ENCODE peak calls at places on chromosomes 1 and 21, in four cellular contexts. J, M, Q and F are unnamed samples.

GRCh38 chr1:4597020-4597419 is 57.4 kb upstream of the AJAP1 start:
- DNase-seq in J (no peak), M (no peak), Q (no peak), F (no peak)

GRCh38 chr1:12438349-12438924 is 179.6 kb downstream of the DHRS3 start:
- DNase-seq in J (no peak), M (peak), Q (no peak), F (no peak)

GRCh38 chr1:13549021-13549420 is 34.6 kb upstream of the PDPN start:
- DNase-seq in J (no peak), M (no peak), Q (no peak), F (no peak)

GRCh38 chr1:26696645-26697440 is 1.0 kb downstream of the ARID1A start:
- DNase-seq in J (peak), M (no peak), Q (no peak), F (peak)

GRCh38 chr1:113451710-113452109 is 61.4 kb downstream of the MAGI3 start:
- DNase-seq in J (no peak), M (no peak), Q (no peak), F (no peak)

GRCh38 chr1:182709225-182709764 is 24.9 kb upstream of the RGS8 start:
- DNase-seq in J (no peak), M (no peak), Q (no peak), F (no peak)

GRCh38 chr1:216910081-216910840 is 187.0 kb upstream of the ESRRG start:
- DNase-seq in J (no peak), M (no peak), Q (no peak), F (no peak)

GRCh38 chr1:234845097-234845660 is 235.2 kb upstream of the IRF2BP2 start:
- DNase-seq in J (no peak), M (peak), Q (no peak), F (no peak)

GRCh38 chr21:44337941-44338895 is 972 bp downstream of the CFAP410 start:
- DNase-seq in J (peak), M (no peak), Q (peak), F (peak)

GRCh38 chr1:58699011-58699762 is 675 bp downstream of the MYSM1 start:
- DNase-seq in J (no peak), M (no peak), Q (no peak), F (peak)

GRCh38 chr21:40146201-40146890 is 279.1 kb downstream of the PCP4 start:
- DNase-seq in J (no peak), M (no peak), Q (no peak), F (no peak)

GRCh38 chr1:14945132-14946010 is 208.2 kb upstream of the TMEM51 start:
- DNase-seq in J (peak), M (no peak), Q (no peak), F (no peak)

GRCh38 chr1:3393987-3394920 is 60.2 kb upstream of the ARHGEF16 start:
- DNase-seq in J (no peak), M (no peak), Q (no peak), F (no peak)

GRCh38 chr21:42113926-42114409 is 42.9 kb downstream of the UMODL1 start:
- DNase-seq in J (no peak), M (no peak), Q (peak), F (no peak)

GRCh38 chr1:51661081-51661518 is 44.2 kb downstream of the OSBPL9 start:
- DNase-seq in J (no peak), M (no peak), Q (no peak), F (no peak)

GRCh38 chr1:58862728-58863385 is 79.0 kb upstream of the JUN start:
- DNase-seq in J (no peak), M (no peak), Q (no peak), F (no peak)

GRCh38 chr1:150621497-150622113 is 7.8 kb downstream of the ENSA start:
- DNase-seq in J (peak), M (no peak), Q (peak), F (peak)

GRCh38 chr1:12472798-12473551 is 145.0 kb downstream of the DHRS3 start:
- DNase-seq in J (no peak), M (no peak), Q (no peak), F (peak)

GRCh38 chr21:42061866-42062542 is 9.1 kb upstream of the UMODL1 start:
- DNase-seq in J (no peak), M (no peak), Q (no peak), F (no peak)

GRCh38 chr1:170388489-170388888 is 143.5 kb upstream of the GORAB start:
- DNase-seq in J (no peak), M (no peak), Q (no peak), F (no peak)

GRCh38 chr1:53265581-53265980 is 27.3 kb upstream of the MAGOH start:
- DNase-seq in J (no peak), M (no peak), Q (no peak), F (no peak)

GRCh38 chr1:110135268-110136065 is 14.8 kb upstream of the SLC6A17 start:
- DNase-seq in J (no peak), M (no peak), Q (no peak), F (no peak)

GRCh38 chr1:56578963-56579875 is at the start of gene PLPP3:
- DNase-seq in J (peak), M (no peak), Q (peak), F (peak)

GRCh38 chr1:41416552-41417334 is 55.5 kb downstream of the FOXO6 start:
- DNase-seq in J (peak), M (peak), Q (peak), F (peak)

GRCh38 chr1:110425611-110426152 is 18.2 kb upstream of the LAMTOR5 start:
- DNase-seq in J (no peak), M (no peak), Q (no peak), F (no peak)

GRCh38 chr1:51231121-51231520 is 5.0 kb upstream of the RNF11 start:
- DNase-seq in J (no peak), M (no peak), Q (no peak), F (no peak)

GRCh38 chr1:88979054-88979748 is 13.2 kb downstream of the KYAT3 start:
- DNase-seq in J (no peak), M (no peak), Q (no peak), F (no peak)

GRCh38 chr1:212504171-212504803 is 71.6 kb downstream of the NENF start:
- DNase-seq in J (no peak), M (no peak), Q (no peak), F (no peak)

GRCh38 chr1:15956150-15956549 is 19.8 kb downstream of the ZBTB17 start:
- DNase-seq in J (no peak), M (no peak), Q (no peak), F (no peak)

DNA sequence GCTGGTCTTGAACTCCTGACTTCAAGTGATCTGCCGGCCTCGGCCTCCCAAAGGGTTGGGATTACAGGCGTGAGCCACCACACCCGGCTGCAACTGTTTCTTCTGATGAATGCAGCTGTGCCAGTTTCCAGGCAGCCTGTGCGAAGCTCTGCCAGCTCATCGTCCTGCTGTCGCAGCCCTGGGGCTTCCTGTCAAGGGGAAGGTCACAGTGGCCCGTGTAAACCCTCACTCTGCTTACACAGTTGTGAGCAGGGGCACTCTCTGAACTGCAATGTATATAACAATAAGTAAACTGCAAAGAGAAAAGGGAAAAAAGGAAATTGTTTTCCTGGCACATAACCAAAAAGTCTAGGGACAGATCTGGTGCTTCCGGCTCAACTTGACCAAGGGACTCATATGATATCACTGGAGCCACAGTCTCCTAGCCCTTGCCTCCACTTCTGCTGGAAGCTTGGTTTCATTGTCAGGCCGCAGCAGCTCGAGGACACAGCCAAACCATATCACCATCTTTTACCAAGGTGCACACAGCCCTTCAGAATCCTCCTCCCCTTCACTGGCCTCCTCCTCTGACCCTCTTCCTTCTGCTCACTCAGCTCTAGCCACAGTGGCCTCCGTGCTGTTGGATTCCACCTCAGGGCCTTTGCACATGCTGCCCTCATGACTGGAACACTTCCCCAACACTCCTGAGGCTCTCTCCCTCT is 22.8 kb upstream of the LBR start:
- DNase-seq in J (no peak), M (no peak), Q (peak), F (no peak)
- TF ChIP-seq CREM in J (no peak), M (no peak), Q (no peak), F (no peak)

DNA sequence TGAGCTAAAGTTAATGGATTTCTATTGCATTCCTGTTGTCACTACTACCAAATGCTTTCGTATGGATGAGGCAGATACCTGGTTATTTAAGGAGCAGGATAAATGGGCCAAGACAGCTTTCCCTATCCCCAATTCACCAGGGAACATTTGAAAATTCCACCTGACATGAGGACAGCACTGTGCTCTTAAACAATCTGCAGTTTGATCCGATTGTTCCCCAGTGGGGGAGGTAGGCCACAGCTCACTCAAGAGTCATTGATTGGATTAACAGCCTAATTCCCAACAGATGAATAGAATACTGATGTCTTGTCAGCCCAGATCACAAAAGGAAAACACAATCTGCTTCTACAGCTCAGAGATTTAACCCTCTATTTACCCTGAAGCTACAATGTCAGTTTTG is 123.9 kb downstream of the LHX4 start:
- DNase-seq in J (no peak), M (no peak), Q (no peak), F (no peak)
- TF ChIP-seq CREM in J (no peak), M (no peak), Q (no peak), F (no peak)

DNA sequence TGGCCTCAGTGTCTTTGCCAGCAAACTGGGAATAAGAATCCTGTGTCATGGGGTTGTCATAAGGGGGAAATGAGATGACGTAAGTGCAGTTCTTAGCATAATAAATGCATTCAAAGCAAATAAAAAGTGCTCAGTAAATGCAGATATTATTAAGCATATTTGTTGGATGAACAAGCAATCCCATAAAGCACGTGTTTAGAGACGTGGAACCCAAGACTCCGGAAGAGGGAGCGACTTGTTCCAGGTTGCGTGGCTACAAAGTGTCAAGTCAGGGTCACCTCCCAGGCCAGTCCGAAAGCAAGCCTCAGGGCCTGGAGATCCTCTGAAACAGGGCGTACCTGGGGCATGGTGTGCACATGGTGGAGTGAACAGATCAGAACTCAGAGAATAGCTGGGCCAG is 58.0 kb upstream of the LAPTM5 start:
- DNase-seq in J (no peak), M (no peak), Q (no peak), F (no peak)
- TF ChIP-seq CREM in J (no peak), M (no peak), Q (no peak), F (no peak)

GRCh38 chr1:156652131-156652991 is 10.4 kb downstream of the BCAN start:
- DNase-seq in J (peak), M (no peak), Q (no peak), F (peak)
- TF ChIP-seq CREM in J (peak), M (no peak), Q (no peak), F (no peak)

GRCh38 chr1:223788746-223789415 is 56.9 kb downstream of the TP53BP2 start:
- DNase-seq in J (no peak), M (no peak), Q (no peak), F (peak)
- TF ChIP-seq CREM in J (no peak), M (no peak), Q (no peak), F (peak)

DNA sequence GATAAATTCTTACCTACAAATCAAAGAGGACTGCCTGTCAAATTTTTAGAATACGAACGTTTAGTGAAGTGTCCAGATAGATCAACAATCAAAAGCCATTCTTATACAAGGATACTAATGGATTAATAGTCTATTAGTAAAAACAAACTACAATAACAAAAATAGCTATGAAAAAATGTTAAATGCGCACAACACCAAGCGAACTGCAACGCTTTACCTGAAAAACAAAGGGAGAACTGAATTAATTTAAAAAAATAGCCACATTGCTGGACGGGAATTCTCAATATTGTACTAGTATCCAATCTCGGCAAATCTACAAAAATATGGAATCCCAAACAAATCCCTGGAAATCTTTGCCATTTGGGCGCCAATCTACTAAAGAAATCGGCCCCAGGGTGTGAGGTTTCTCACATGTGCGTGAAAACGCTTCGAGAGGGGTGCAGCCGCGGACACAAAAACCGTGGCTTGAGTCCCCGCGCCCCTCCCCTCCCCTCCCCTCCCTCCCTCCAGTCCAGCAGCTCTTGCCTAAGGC is 55.6 kb downstream of the TRAF5 start:
- DNase-seq in J (no peak), M (no peak), Q (no peak), F (no peak)
- TF ChIP-seq CREM in J (no peak), M (no peak), Q (no peak), F (no peak)

DNA sequence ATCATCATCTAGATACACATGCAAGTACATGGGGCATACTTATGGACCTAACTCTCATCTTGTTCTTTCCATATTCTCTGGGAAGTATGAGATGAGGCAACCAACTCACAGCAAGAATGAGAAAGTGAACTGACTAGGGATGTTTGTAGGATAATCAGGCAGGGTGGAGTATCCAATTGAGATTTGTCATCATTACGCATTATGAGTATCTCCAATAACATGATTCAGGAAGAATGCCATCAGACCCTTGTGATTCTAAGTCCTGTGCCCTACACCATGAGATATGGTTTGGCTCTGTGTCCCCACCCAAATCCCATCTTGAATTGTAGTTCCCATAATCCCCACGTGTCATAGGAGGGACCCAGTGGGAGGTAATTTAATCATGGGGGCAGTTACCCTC is 154.0 kb downstream of the SLC30A10 start:
- DNase-seq in J (no peak), M (no peak), Q (no peak), F (no peak)
- TF ChIP-seq CREM in J (no peak), M (no peak), Q (no peak), F (no peak)